ENCODE peak calls at places on chromosomes 7 and 10, in eight cellular contexts. G, V, T, M, O, U, D and B are unnamed samples.
A peak's percentile ranks its signal among the peaks of the same experiment; 100 is the strongest.

GRCh38 chr10:79386637-79387465 is 39.6 kb downstream of the PPIF start:
- DNase-seq in T (peak; percentile 45), D (peak; percentile 40), O (peak; percentile 9), G (no peak), M (no peak), V (peak; percentile 6), U (no peak), B (no peak)

GRCh38 chr7:95881597-95881996 is 109.2 kb downstream of the DYNC1I1 start:
- DNase-seq in O (no peak), T (no peak), D (no peak), M (no peak), V (no peak), G (no peak), U (no peak), B (no peak)

GRCh38 chr10:50740351-50740688 is 584 bp downstream of the ASAH2B start:
- DNase-seq in G (peak; percentile 82), O (no peak), D (peak; percentile 53), M (peak; percentile 84), V (peak; percentile 17), T (peak; percentile 39), U (no peak), B (no peak)

GRCh38 chr7:114953724-114954123 is 31.8 kb downstream of the MDFIC start:
- DNase-seq in T (no peak), D (no peak), O (no peak), G (no peak), V (no peak), U (no peak), M (peak; percentile 27), B (no peak)

GRCh38 chr7:55365103-55365679 is at the start of gene LANCL2:
- DNase-seq in V (peak; percentile 16), T (no peak), D (peak; percentile 69), G (peak; percentile 16), M (peak; percentile 40), O (peak; percentile 52), U (no peak), B (no peak)

GRCh38 chr7:33471636-33472242 is 342.4 kb downstream of the BBS9 start:
- DNase-seq in G (no peak), U (no peak), D (no peak), V (no peak), T (no peak), O (no peak), M (no peak), B (no peak)

GRCh38 chr7:80991654-80992053 is 72.8 kb upstream of the SEMA3C start:
- DNase-seq in G (no peak), V (no peak), D (no peak), U (no peak), T (no peak), O (no peak), M (no peak), B (no peak)

GRCh38 chr10:133154996-133155778 is 4.8 kb upstream of the KNDC1 start:
- DNase-seq in U (no peak), O (no peak), D (peak; percentile 33), T (no peak), V (no peak), G (no peak), M (no peak), B (peak; percentile 65)

GRCh38 chr10:78543749-78544446 is 510.2 kb downstream of the RPS24 start:
- DNase-seq in O (peak; percentile 37), G (peak; percentile 94), D (peak; percentile 76), V (peak; percentile 62), M (no peak), U (no peak), T (peak; percentile 87), B (no peak)

GRCh38 chr10:35574924-35575352 is 30.2 kb upstream of the GJD4 start:
- DNase-seq in G (peak; percentile 98), V (no peak), D (no peak), T (no peak), U (no peak), O (no peak), M (peak; percentile 100), B (no peak)

GRCh38 chr7:134365341-134366054 is 48.8 kb upstream of the SLC35B4 start:
- DNase-seq in O (no peak), G (peak; percentile 47), U (no peak), D (peak; percentile 72), M (peak; percentile 86), V (no peak), T (no peak), B (no peak)

GRCh38 chr7:20744913-20745587 is 41.6 kb downstream of the SP8 start:
- DNase-seq in V (no peak), G (no peak), M (peak; percentile 55), O (no peak), D (no peak), U (peak; percentile 33), T (no peak), B (no peak)

GRCh38 chr10:93062499-93063216 is 2.1 kb downstream of the CYP26C1 start:
- DNase-seq in M (no peak), V (no peak), U (no peak), O (no peak), T (no peak), D (no peak), G (peak; percentile 44), B (no peak)

GRCh38 chr10:109126016-109126415 is 797.3 kb downstream of the XPNPEP1 start:
- DNase-seq in G (no peak), D (no peak), U (no peak), T (no peak), M (no peak), O (no peak), V (no peak), B (no peak)

GRCh38 chr7:155804431-155804831 is 7.8 kb downstream of the SHH start:
- DNase-seq in O (no peak), T (no peak), D (no peak), V (no peak), M (no peak), U (no peak), G (no peak), B (no peak)

GRCh38 chr7:266851-267840 is 22.8 kb upstream of the FOXL3 start:
- DNase-seq in O (peak; percentile 39), V (no peak), U (no peak), M (peak; percentile 62), D (peak; percentile 60), T (peak; percentile 70), G (no peak), B (no peak)

GRCh38 chr10:24428410-24428782 is 219.5 kb downstream of the KIAA1217 start:
- DNase-seq in V (no peak), U (peak; percentile 13), M (peak; percentile 80), O (no peak), T (no peak), D (no peak), G (peak; percentile 70), B (no peak)

GRCh38 chr7:120949393-120949799 is 1.2 kb upstream of the ING3 start:
- DNase-seq in M (peak; percentile 48), G (no peak), V (no peak), U (no peak), D (no peak), O (no peak), T (no peak), B (no peak)

GRCh38 chr10:76055963-76056362 is 624.5 kb downstream of the LRMDA start:
- DNase-seq in M (no peak), T (no peak), U (no peak), D (no peak), O (no peak), G (no peak), V (no peak), B (no peak)

GRCh38 chr7:102424129-102424551 is 9.2 kb upstream of the ORAI2 start:
- DNase-seq in O (no peak), M (no peak), G (no peak), T (no peak), V (no peak), D (no peak), U (no peak), B (no peak)

GRCh38 chr10:14605231-14605925 is 169.3 kb downstream of the FAM107B start:
- DNase-seq in O (no peak), V (no peak), M (peak; percentile 82), T (no peak), U (peak; percentile 15), G (peak; percentile 78), D (no peak), B (no peak)

GRCh38 chr7:1096156-1097119 is 8.5 kb downstream of the GPER1 start:
- DNase-seq in M (no peak), U (no peak), O (no peak), D (no peak), T (peak; percentile 70), V (no peak), G (no peak), B (no peak)

GRCh38 chr7:2710256-2710655 is 22.3 kb downstream of the AMZ1 start:
- DNase-seq in D (peak; percentile 78), O (no peak), G (no peak), V (no peak), M (no peak), U (no peak), T (no peak), B (no peak)
- TF ChIP-seq CTCF in D (no peak), O (no peak), G (no peak), V (no peak), M (no peak), U (no peak), T (no peak), B (no peak)

DNA sequence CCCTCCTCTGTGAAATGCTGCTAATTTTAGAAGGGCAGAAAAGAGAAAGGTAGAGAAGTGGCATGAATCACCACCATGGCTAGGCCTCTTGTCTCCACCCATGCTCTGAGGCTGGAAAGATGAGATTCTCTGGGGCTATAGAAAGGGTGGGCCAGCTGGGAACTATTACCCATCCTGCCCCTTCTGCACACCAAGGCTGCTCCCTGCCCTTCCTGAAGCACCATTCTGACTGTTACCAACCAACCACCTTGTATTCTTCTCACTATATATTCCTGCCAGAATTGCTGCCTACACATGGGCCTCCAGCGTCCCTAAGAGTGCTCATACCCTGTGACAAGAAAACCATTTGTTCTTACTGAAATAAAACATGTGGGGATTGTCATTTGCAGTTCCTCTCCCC is 11.4 kb upstream of the DLX6 start:
- DNase-seq in U (no peak), O (no peak), T (no peak), M (no peak), G (no peak), D (no peak), V (no peak), B (no peak)
- H3K27ac ChIP-seq in U (no peak overlapping the region), O (no peak overlapping the region), T (no peak overlapping the region), M (no peak overlapping the region), G (no peak overlapping the region), D (no peak overlapping the region), V (no peak overlapping the region), B (no peak overlapping the region)

DNA sequence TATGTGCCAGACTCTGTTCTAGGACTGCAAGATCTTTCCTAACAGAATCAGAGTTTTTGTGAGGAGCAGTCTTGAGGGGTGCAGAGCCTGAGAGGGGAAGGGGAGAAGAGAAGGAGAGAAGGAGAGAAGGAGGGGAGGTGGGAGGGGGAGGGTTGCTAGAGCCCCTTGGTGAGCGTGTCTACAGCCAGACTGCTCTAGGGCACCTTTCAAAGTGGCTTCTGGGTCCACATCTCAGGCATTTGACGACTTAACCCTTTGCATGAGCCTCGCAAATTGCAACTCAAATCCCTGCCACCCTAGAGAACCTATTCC is 31.1 kb upstream of the LEP start:
- DNase-seq in T (no peak), O (no peak), U (no peak), D (no peak), G (no peak), V (no peak), M (no peak), B (no peak)
- TF ChIP-seq CTCF in T (no peak), O (no peak), U (no peak), D (no peak), G (no peak), V (no peak), M (no peak), B (no peak)

DNA sequence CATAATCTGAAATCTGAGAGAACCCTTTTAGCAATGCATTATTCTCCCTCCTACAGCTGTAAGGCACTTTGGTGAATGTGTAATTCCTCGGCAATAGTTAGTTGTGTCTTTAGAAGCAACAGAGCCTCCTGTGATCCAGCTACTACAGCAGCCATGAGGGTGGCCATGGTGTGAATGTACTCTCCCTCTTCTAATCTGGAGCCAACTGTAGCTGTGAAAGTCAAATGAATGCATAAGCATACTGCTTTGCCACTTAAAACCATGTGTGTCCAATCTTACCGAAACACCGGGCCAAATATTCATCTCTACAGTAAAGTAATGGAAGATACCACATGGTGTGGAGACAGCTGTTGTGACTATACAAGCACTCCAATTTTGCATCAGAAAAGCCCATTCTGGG is 195.0 kb downstream of the DNAJC1 start:
- DNase-seq in D (no peak), U (no peak), V (no peak), O (no peak), T (no peak), M (no peak), G (no peak), B (no peak)
- H3K27ac ChIP-seq in D (no peak overlapping the region), U (no peak overlapping the region), V (no peak overlapping the region), O (no peak overlapping the region), T (no peak overlapping the region), M (no peak overlapping the region), G (no peak overlapping the region), B (no peak overlapping the region)